ENCODE peak calls at places on chromosome 22, in seven cellular contexts. One of them, this sample, is unnamed.

GRCh38 chr22:31123292-31123602 is 481 bp downstream of the INPP5J start:
- DNase-seq in SK-N-SH: no peak
- DNase-seq in GM12878: no peak
- DNase-seq in GM12892: no peak
- DNase-seq in HepG2: no peak
- DNase-seq in H1: no peak
- DNase-seq in K562: no peak
- DNase-seq in this sample: no peak

GRCh38 chr22:27654536-27655445 is 146.8 kb downstream of the MN1 start:
- DNase-seq in GM12878: no peak
- DNase-seq in SK-N-SH: no peak
- DNase-seq in GM12892: no peak
- DNase-seq in HepG2: no peak
- DNase-seq in H1: peak
- DNase-seq in K562: no peak
- DNase-seq in this sample: no peak

GRCh38 chr22:40524392-40525249 is 111.9 kb downstream of the MRTFA start:
- DNase-seq in H1: no peak
- DNase-seq in GM12892: no peak
- DNase-seq in HepG2: peak
- DNase-seq in K562: no peak
- DNase-seq in SK-N-SH: no peak
- DNase-seq in GM12878: no peak
- DNase-seq in this sample: no peak

GRCh38 chr22:44972363-44973083 is 37.3 kb downstream of the PHF21B start:
- DNase-seq in GM12878: no peak
- DNase-seq in HepG2: no peak
- DNase-seq in H1: no peak
- DNase-seq in K562: no peak
- DNase-seq in SK-N-SH: no peak
- DNase-seq in GM12892: no peak
- DNase-seq in this sample: no peak

GRCh38 chr22:49807780-49808708 is 19.6 kb downstream of the BRD1 start:
- DNase-seq in K562: peak
- DNase-seq in GM12892: no peak
- DNase-seq in SK-N-SH: no peak
- DNase-seq in H1: no peak
- DNase-seq in GM12878: no peak
- DNase-seq in HepG2: no peak
- DNase-seq in this sample: no peak

GRCh38 chr22:25360891-25361645 is 141.6 kb downstream of the CRYBB2 start:
- DNase-seq in K562: no peak
- DNase-seq in GM12878: no peak
- DNase-seq in H1: no peak
- DNase-seq in GM12892: no peak
- DNase-seq in SK-N-SH: no peak
- DNase-seq in HepG2: no peak
- DNase-seq in this sample: no peak

GRCh38 chr22:32240461-32240860 is 14.7 kb downstream of the SLC5A4 start:
- DNase-seq in H1: no peak
- DNase-seq in SK-N-SH: no peak
- DNase-seq in HepG2: no peak
- DNase-seq in K562: no peak
- DNase-seq in GM12878: no peak
- DNase-seq in GM12892: no peak
- DNase-seq in this sample: no peak

GRCh38 chr22:49979587-49980264 is 19.2 kb downstream of the PIM3 start:
- DNase-seq in H1: peak
- DNase-seq in K562: peak
- DNase-seq in HepG2: peak
- DNase-seq in GM12878: no peak
- DNase-seq in GM12892: no peak
- DNase-seq in SK-N-SH: peak
- DNase-seq in this sample: no peak

GRCh38 chr22:27416553-27417427 is 384.8 kb downstream of the MN1 start:
- DNase-seq in K562: no peak
- DNase-seq in SK-N-SH: peak
- DNase-seq in GM12878: no peak
- DNase-seq in GM12892: no peak
- DNase-seq in H1: peak
- DNase-seq in HepG2: no peak
- DNase-seq in this sample: no peak

GRCh38 chr22:37230673-37231405 is 13.2 kb downstream of the RAC2 start:
- DNase-seq in HepG2: no peak
- DNase-seq in GM12878: peak
- DNase-seq in H1: no peak
- DNase-seq in SK-N-SH: no peak
- DNase-seq in GM12892: peak
- DNase-seq in K562: no peak
- DNase-seq in this sample: peak
- TF ChIP-seq TAF1 in HepG2: no peak
- TF ChIP-seq TAF1 in GM12878: no peak
- TF ChIP-seq TAF1 in H1: no peak
- TF ChIP-seq TAF1 in SK-N-SH: no peak
- TF ChIP-seq TAF1 in GM12892: no peak
- TF ChIP-seq TAF1 in K562: no peak
- TF ChIP-seq TAF1 in this sample: no peak

GRCh38 chr22:29700949-29701927 is 18.6 kb upstream of the CABP7 start:
- DNase-seq in SK-N-SH: peak
- DNase-seq in K562: peak
- DNase-seq in GM12892: no peak
- DNase-seq in GM12878: no peak
- DNase-seq in HepG2: peak
- DNase-seq in H1: no peak
- DNase-seq in this sample: no peak
- TF ChIP-seq POLR2AphosphoS5 in SK-N-SH: no peak
- TF ChIP-seq POLR2AphosphoS5 in K562: no peak
- TF ChIP-seq POLR2AphosphoS5 in GM12892: no peak
- TF ChIP-seq POLR2AphosphoS5 in GM12878: no peak
- TF ChIP-seq POLR2AphosphoS5 in HepG2: no peak
- TF ChIP-seq POLR2AphosphoS5 in H1: no peak
- TF ChIP-seq POLR2AphosphoS5 in this sample: no peak

GRCh38 chr22:33578752-33579151 is 341.5 kb downstream of the LARGE1 start:
- DNase-seq in SK-N-SH: no peak
- DNase-seq in H1: no peak
- DNase-seq in GM12878: no peak
- DNase-seq in GM12892: no peak
- DNase-seq in HepG2: no peak
- DNase-seq in K562: no peak
- DNase-seq in this sample: no peak

GRCh38 chr22:33576205-33576604 is 344.1 kb downstream of the LARGE1 start:
- DNase-seq in SK-N-SH: no peak
- DNase-seq in GM12878: no peak
- DNase-seq in H1: no peak
- DNase-seq in GM12892: no peak
- DNase-seq in HepG2: no peak
- DNase-seq in K562: no peak
- DNase-seq in this sample: no peak

GRCh38 chr22:33575041-33575440 is 345.2 kb downstream of the LARGE1 start:
- DNase-seq in HepG2: no peak
- DNase-seq in H1: no peak
- DNase-seq in K562: no peak
- DNase-seq in GM12878: no peak
- DNase-seq in GM12892: no peak
- DNase-seq in SK-N-SH: no peak
- DNase-seq in this sample: no peak

GRCh38 chr22:33579448-33580093 is 340.7 kb downstream of the LARGE1 start:
- DNase-seq in HepG2: peak
- DNase-seq in GM12892: peak
- DNase-seq in SK-N-SH: peak
- DNase-seq in GM12878: no peak
- DNase-seq in K562: peak
- DNase-seq in H1: peak
- DNase-seq in this sample: peak

DNA sequence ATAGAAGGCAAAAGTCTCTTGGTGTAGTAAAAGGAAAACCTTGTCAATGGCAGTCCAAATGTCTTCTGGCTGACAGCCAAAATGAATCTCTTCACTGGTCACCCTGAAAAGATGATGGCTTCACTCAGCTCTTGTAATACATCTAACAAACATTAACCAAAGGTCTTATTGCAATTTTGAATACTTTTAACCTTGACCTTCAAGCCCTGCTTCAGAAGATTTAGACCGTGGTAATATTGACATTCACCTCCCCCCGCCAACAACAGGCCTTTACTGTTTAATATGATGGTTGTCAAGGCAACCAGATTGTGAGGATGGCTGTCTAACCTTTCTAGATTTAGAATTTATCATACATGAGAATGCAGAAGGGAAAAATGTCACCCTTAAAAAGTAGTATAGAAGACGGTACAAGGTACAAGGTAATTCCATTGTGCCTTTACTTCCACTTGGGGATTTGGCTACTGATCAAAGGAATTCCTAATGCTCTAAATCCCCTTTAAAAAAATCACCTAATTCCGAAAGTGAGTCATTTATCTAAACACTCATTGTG is 342.3 kb downstream of the LARGE1 start:
- DNase-seq in SK-N-SH: peak
- DNase-seq in HepG2: peak
- DNase-seq in GM12892: no peak
- DNase-seq in K562: no peak
- DNase-seq in GM12878: no peak
- DNase-seq in H1: no peak
- DNase-seq in this sample: no peak
- TF ChIP-seq TAF1 in SK-N-SH: no peak
- TF ChIP-seq TAF1 in HepG2: no peak
- TF ChIP-seq TAF1 in GM12892: no peak
- TF ChIP-seq TAF1 in K562: no peak
- TF ChIP-seq TAF1 in GM12878: no peak
- TF ChIP-seq TAF1 in H1: no peak
- TF ChIP-seq TAF1 in this sample: no peak

GRCh38 chr22:35997438-35997837 is 31.2 kb downstream of the RBFOX2 start:
- DNase-seq in HepG2: no peak
- DNase-seq in H1: no peak
- DNase-seq in GM12892: no peak
- DNase-seq in SK-N-SH: no peak
- DNase-seq in GM12878: no peak
- DNase-seq in K562: no peak
- DNase-seq in this sample: no peak

GRCh38 chr22:35993048-35993714 is 35.4 kb downstream of the RBFOX2 start:
- DNase-seq in K562: no peak
- DNase-seq in H1: no peak
- DNase-seq in GM12892: no peak
- DNase-seq in SK-N-SH: no peak
- DNase-seq in GM12878: no peak
- DNase-seq in HepG2: no peak
- DNase-seq in this sample: no peak

GRCh38 chr22:35995345-35995744 is 33.3 kb downstream of the RBFOX2 start:
- DNase-seq in SK-N-SH: no peak
- DNase-seq in GM12878: no peak
- DNase-seq in H1: no peak
- DNase-seq in HepG2: no peak
- DNase-seq in K562: peak
- DNase-seq in GM12892: no peak
- DNase-seq in this sample: no peak

GRCh38 chr22:35996596-35996995 is 32.0 kb downstream of the RBFOX2 start:
- DNase-seq in SK-N-SH: no peak
- DNase-seq in H1: no peak
- DNase-seq in K562: no peak
- DNase-seq in HepG2: no peak
- DNase-seq in GM12878: no peak
- DNase-seq in GM12892: no peak
- DNase-seq in this sample: no peak

GRCh38 chr22:35995772-35996171 is 32.9 kb downstream of the RBFOX2 start:
- DNase-seq in SK-N-SH: no peak
- DNase-seq in H1: no peak
- DNase-seq in K562: peak
- DNase-seq in GM12892: no peak
- DNase-seq in HepG2: no peak
- DNase-seq in GM12878: no peak
- DNase-seq in this sample: no peak
- TF ChIP-seq POLR2AphosphoS5 in SK-N-SH: peak
- TF ChIP-seq POLR2AphosphoS5 in H1: no peak
- TF ChIP-seq POLR2AphosphoS5 in K562: no peak
- TF ChIP-seq POLR2AphosphoS5 in GM12892: no peak
- TF ChIP-seq POLR2AphosphoS5 in HepG2: no peak
- TF ChIP-seq POLR2AphosphoS5 in GM12878: no peak
- TF ChIP-seq POLR2AphosphoS5 in this sample: no peak

DNA sequence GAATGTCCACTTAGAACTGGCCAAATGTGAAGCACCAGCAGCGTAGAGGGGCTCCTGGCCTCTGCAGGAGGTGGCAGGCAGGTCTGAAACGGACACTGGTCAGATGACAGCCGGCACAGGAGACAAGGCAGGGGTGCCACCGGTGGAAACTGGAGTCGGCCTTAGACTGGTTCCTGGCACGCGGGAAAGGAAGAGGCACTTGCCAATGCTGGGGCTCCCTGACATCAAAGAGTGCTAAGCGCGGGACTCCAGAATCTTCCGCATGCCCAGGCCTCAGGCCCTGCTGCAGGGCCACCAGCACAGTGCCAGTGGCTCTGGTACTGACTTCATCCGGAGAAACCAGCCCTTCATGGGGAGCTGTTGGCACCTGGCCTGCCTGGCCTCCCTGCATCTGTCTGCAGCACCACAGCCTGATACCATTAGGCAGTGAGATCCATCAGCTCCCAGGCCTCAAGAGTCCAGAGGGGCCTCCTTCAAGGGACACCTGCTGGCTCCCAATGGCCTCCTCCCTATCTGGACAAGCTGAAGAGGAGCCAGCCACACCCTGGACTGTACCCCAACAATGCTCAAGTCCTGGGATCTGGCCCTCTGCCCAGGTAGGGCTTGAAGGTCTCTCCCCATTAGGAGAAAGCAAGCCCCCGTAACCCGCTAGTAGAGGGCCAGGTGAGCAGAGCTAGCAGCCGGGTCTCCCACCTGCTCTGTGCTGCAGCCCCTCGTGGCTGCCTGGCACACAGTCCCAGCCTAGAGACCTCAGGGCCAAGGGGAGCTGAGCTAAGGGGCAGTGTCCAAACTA is 29.7 kb upstream of the GNB1L start:
- DNase-seq in H1: no peak
- DNase-seq in HepG2: no peak
- DNase-seq in K562: no peak
- DNase-seq in GM12892: no peak
- DNase-seq in GM12878: no peak
- DNase-seq in SK-N-SH: peak
- DNase-seq in this sample: no peak
- TF ChIP-seq TAF1 in H1: no peak
- TF ChIP-seq TAF1 in HepG2: no peak
- TF ChIP-seq TAF1 in K562: no peak
- TF ChIP-seq TAF1 in GM12892: no peak
- TF ChIP-seq TAF1 in GM12878: no peak
- TF ChIP-seq TAF1 in SK-N-SH: no peak
- TF ChIP-seq TAF1 in this sample: no peak

DNA sequence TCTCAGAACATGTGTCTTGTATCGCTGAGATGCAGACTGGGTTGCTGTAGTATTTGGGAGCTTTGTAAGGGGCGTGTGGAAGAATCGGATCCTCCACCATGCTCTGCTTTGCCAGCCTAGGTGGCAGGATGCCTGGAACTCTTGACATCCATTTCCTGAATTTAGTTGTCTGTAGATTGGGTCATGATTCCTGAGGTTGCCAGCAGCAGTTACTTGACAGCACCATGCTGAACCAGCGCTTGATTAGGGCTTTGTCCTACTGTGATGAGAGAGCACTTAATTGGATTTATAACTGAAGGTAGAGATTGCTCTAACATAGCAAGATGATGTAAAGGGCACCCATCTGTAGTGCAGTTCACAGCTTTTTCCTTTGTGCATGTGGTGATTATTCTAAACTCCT is 75.6 kb upstream of the HORMAD2 start:
- DNase-seq in K562: no peak
- DNase-seq in H1: no peak
- DNase-seq in GM12892: no peak
- DNase-seq in HepG2: no peak
- DNase-seq in GM12878: no peak
- DNase-seq in SK-N-SH: no peak
- DNase-seq in this sample: no peak
- TF ChIP-seq POLR2AphosphoS5 in K562: no peak
- TF ChIP-seq POLR2AphosphoS5 in H1: no peak
- TF ChIP-seq POLR2AphosphoS5 in GM12892: no peak
- TF ChIP-seq POLR2AphosphoS5 in HepG2: no peak
- TF ChIP-seq POLR2AphosphoS5 in GM12878: no peak
- TF ChIP-seq POLR2AphosphoS5 in SK-N-SH: no peak
- TF ChIP-seq POLR2AphosphoS5 in this sample: no peak

GRCh38 chr22:29470159-29470855 is 9.7 kb upstream of the NEFH start:
- DNase-seq in GM12892: peak
- DNase-seq in GM12878: no peak
- DNase-seq in H1: peak
- DNase-seq in SK-N-SH: peak
- DNase-seq in HepG2: peak
- DNase-seq in K562: peak
- DNase-seq in this sample: peak
- TF ChIP-seq TAF1 in GM12892: no peak
- TF ChIP-seq TAF1 in GM12878: no peak
- TF ChIP-seq TAF1 in H1: no peak
- TF ChIP-seq TAF1 in SK-N-SH: no peak
- TF ChIP-seq TAF1 in HepG2: no peak
- TF ChIP-seq TAF1 in K562: no peak
- TF ChIP-seq TAF1 in this sample: no peak